ENCODE peak calls at places on chromosome 1, in seven cellular contexts. X, Y, N, I, A, D and T are unnamed samples.
A peak's percentile ranks its signal among the peaks of the same experiment; 100 is the strongest.

GRCh38 chr1:164703971-164704411 is 145.0 kb downstream of the PBX1 start:
- DNase-seq in I (no peak), X (no peak), N (no peak), D (no peak), A (no peak), Y (no peak), T (no peak)

GRCh38 chr1:70462611-70463010 is 51.5 kb downstream of the CTH start:
- DNase-seq in Y (no peak), D (no peak), A (no peak), I (no peak), X (no peak), N (no peak), T (no peak)

GRCh38 chr1:182299728-182300581 is 91.6 kb downstream of the GLUL start:
- DNase-seq in A (peak; percentile 52), X (peak; percentile 31), N (peak; percentile 79), Y (no peak), I (no peak), D (peak; percentile 16), T (no peak)

GRCh38 chr1:111707906-111708305 is 31.3 kb downstream of the INKA2 start:
- DNase-seq in Y (no peak), A (peak; percentile 29), D (no peak), N (no peak), X (peak; percentile 53), I (no peak), T (no peak)

GRCh38 chr1:243390315-243390875 is 134.6 kb downstream of the SDCCAG8 start:
- DNase-seq in X (no peak), A (no peak), Y (no peak), D (no peak), N (no peak), I (no peak), T (no peak)

GRCh38 chr1:223836586-223836985 is 9.2 kb downstream of the TP53BP2 start:
- DNase-seq in Y (no peak), D (no peak), N (no peak), I (no peak), A (no peak), X (no peak), T (no peak)

GRCh38 chr1:39788426-39788757 is 273 bp downstream of the BMP8B start:
- DNase-seq in A (no peak), D (no peak), I (no peak), Y (no peak), N (no peak), X (no peak), T (no peak)

GRCh38 chr1:61436491-61437120 is 288.3 kb downstream of the TM2D1 start:
- DNase-seq in N (no peak), I (no peak), D (no peak), X (no peak), Y (no peak), A (peak; percentile 7), T (no peak)

GRCh38 chr1:190479028-190479427 is 1.4 kb upstream of the BRINP3 start:
- DNase-seq in I (no peak), N (no peak), A (peak; percentile 20), Y (no peak), X (no peak), D (no peak), T (peak; percentile 61)

GRCh38 chr1:218705911-218706893 is 361.1 kb downstream of the TGFB2 start:
- DNase-seq in I (no peak), A (peak; percentile 100), D (no peak), N (no peak), X (peak; percentile 99), Y (no peak), T (no peak)

GRCh38 chr1:183101841-183102276 is 78.6 kb downstream of the LAMC1 start:
- DNase-seq in X (peak; percentile 41), D (no peak), I (no peak), Y (no peak), N (no peak), A (no peak), T (no peak)

GRCh38 chr1:11432526-11432925 is 46.4 kb upstream of the DISP3 start:
- DNase-seq in D (no peak), A (no peak), I (no peak), X (no peak), N (no peak), Y (no peak), T (no peak)

GRCh38 chr1:88311907-88312306 is 372.2 kb upstream of the PKN2 start:
- DNase-seq in X (no peak), I (no peak), N (no peak), A (peak; percentile 26), D (no peak), Y (no peak), T (no peak)

GRCh38 chr1:41354956-41355355 is 6.3 kb upstream of the FOXO6 start:
- DNase-seq in A (no peak), Y (no peak), I (no peak), X (no peak), D (no peak), N (peak; percentile 75), T (no peak)

GRCh38 chr1:114108741-114109255 is 44.9 kb downstream of the SYT6 start:
- DNase-seq in Y (no peak), A (peak; percentile 81), D (no peak), N (no peak), I (no peak), X (no peak), T (no peak)

GRCh38 chr1:24920155-24920925 is 9.7 kb downstream of the RUNX3 start:
- DNase-seq in X (peak; percentile 74), D (no peak), Y (peak; percentile 42), N (no peak), I (no peak), A (no peak), T (no peak)

GRCh38 chr1:100309863-100310262 is 42.4 kb upstream of the CDC14A start:
- DNase-seq in X (no peak), I (no peak), N (no peak), A (no peak), D (no peak), Y (no peak), T (no peak)

GRCh38 chr1:180765156-180765555 is 133.3 kb downstream of the XPR1 start:
- DNase-seq in A (peak; percentile 43), N (no peak), Y (no peak), X (peak; percentile 7), D (no peak), I (no peak), T (no peak)

GRCh38 chr1:196933531-196934189 is 9.9 kb upstream of the CFHR2 start:
- DNase-seq in I (no peak), Y (no peak), X (no peak), A (no peak), D (no peak), N (no peak), T (peak; percentile 71)

GRCh38 chr1:221563476-221563921 is 178.4 kb downstream of the DUSP10 start:
- DNase-seq in X (no peak), N (no peak), D (no peak), A (no peak), I (no peak), Y (no peak), T (no peak)

GRCh38 chr1:16971330-16972209 is 8.8 kb downstream of the MFAP2 start:
- DNase-seq in N (no peak), I (no peak), A (peak; percentile 65), D (no peak), X (no peak), Y (no peak), T (peak; percentile 88)

GRCh38 chr1:223727541-223727940 is 15.2 kb downstream of the CAPN2 start:
- DNase-seq in N (no peak), Y (no peak), I (no peak), D (no peak), X (peak; percentile 54), A (peak; percentile 85), T (no peak)